ENCODE peak calls at places on chromosomes 5 and 9, in nine cellular contexts. P is glutamatergic neuron, R is AG10803, A is WTC11, D is GM13976, J is fibroblast of the aortic adventitia, G is endothelial cell, O is progenitor cell of endocrine pancreas, V is AG09319. H is an unnamed sample.

GRCh38 chr5:131610198-131611063 is 24.6 kb downstream of the RAPGEF6 start:
- DNase-seq in A (no peak), J (peak; percentile 87), P (no peak), O (no peak), R (peak; percentile 75), V (no peak), D (no peak), G (no peak), H (no peak)

GRCh38 chr5:15425802-15426201 is 74.2 kb upstream of the FBXL7 start:
- DNase-seq in V (no peak), O (no peak), D (no peak), R (peak; percentile 3), J (peak; percentile 8), P (no peak), G (no peak), A (no peak), H (no peak)

GRCh38 chr9:99134893-99135341 is 30.0 kb downstream of the TGFBR1 start:
- DNase-seq in D (no peak), V (peak; percentile 74), O (no peak), R (peak; percentile 87), P (no peak), J (peak; percentile 73), A (no peak), G (no peak), H (no peak)

GRCh38 chr9:93962561-93963440 is 7.6 kb upstream of the BARX1 start:
- DNase-seq in A (peak; percentile 70), P (peak; percentile 79), R (peak; percentile 75), D (peak; percentile 84), G (peak; percentile 76), J (peak; percentile 92), V (peak; percentile 67), O (peak; percentile 65), H (peak; percentile 73)

GRCh38 chr9:128494743-128495124 is 9.8 kb upstream of the GLE1 start:
- DNase-seq in P (no peak), A (no peak), J (no peak), V (no peak), D (no peak), R (no peak), O (no peak), G (no peak), H (no peak)

GRCh38 chr9:117178596-117179111 is 236.2 kb downstream of the ASTN2 start:
- DNase-seq in D (no peak), P (peak; percentile 29), R (no peak), V (no peak), J (no peak), G (no peak), A (no peak), O (no peak), H (no peak)

GRCh38 chr9:69307446-69308216 is 17.4 kb upstream of the ENTREP1 start:
- DNase-seq in R (peak; percentile 87), G (no peak), D (no peak), J (peak; percentile 94), V (no peak), A (peak; percentile 17), O (no peak), P (no peak), H (no peak)

GRCh38 chr5:130323804-130324454 is 419.7 kb downstream of the CHSY3 start:
- DNase-seq in O (no peak), D (peak; percentile 15), J (peak; percentile 87), V (no peak), G (no peak), A (no peak), P (no peak), R (no peak), H (no peak)

GRCh38 chr9:132837501-132838268 is 40.4 kb downstream of the AK8 start:
- DNase-seq in R (no peak), A (no peak), J (no peak), G (no peak), V (no peak), P (no peak), O (no peak), D (no peak), H (no peak)

GRCh38 chr5:99032234-99033013 is 103.6 kb upstream of the CHD1 start:
- DNase-seq in O (no peak), G (peak; percentile 51), P (no peak), R (peak; percentile 78), J (peak; percentile 89), V (peak; percentile 56), D (peak; percentile 39), A (peak; percentile 38), H (peak; percentile 46)

DNA sequence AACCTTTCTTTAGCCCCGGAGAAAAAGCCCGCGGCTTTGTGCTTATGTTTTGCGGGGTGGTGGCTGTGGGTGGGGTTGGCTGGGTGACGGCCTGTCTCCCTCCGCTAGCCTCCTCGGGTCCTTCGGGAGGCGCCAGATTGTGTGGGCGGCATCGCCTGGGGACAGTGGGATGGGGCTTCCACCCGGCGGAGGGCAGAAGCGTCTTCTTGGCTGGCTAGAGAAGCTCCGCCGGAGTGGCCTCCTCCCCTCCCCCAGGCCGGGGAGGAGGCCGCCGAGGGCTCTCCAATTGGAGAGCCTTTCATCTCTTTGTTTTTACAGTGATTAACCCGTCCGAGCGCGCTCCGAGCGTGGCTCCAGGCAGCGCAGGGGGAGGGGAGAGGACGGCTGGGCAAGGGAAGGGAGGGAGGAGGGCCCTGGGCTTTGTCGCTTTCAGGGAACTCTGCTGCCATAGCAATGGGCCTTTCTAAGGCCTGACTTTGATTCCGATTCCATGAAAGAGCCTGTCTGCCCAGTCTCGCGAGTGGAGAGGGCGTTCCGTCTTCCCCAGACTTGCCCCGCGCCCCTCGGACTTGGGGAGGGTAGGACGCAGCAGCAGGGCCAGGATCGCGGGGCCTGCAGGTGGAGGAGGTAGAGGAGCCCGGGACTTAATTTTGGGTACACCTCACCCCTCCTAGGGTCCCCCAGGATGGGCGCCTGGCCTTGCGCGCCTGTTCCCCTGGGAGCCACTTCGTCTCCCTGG is 36.7 kb upstream of the TIFAB start:
- DNase-seq in V (peak; percentile 28), R (peak; percentile 46), J (peak; percentile 61), A (peak; percentile 86), D (peak; percentile 39), G (peak; percentile 52), O (peak; percentile 50), P (peak; percentile 95), H (no peak)
- TF ChIP-seq CTCF in V (no peak), R (no peak), J (no peak), A (no peak), D (no peak), G (no peak), O (no peak), P (no peak), H (no peak)

GRCh38 chr5:154999865-155000264 is 13.7 kb upstream of the KIF4B start:
- DNase-seq in G (no peak), O (no peak), R (no peak), J (no peak), A (no peak), V (no peak), P (no peak), D (no peak), H (no peak)

GRCh38 chr5:155001523-155001922 is 12.0 kb upstream of the KIF4B start:
- DNase-seq in J (no peak), A (no peak), G (no peak), R (no peak), V (no peak), P (no peak), D (no peak), O (no peak), H (no peak)

GRCh38 chr5:155008669-155009068 is 4.9 kb upstream of the KIF4B start:
- DNase-seq in P (no peak), A (no peak), R (no peak), J (peak; percentile 13), G (no peak), O (no peak), D (no peak), V (no peak), H (no peak)

GRCh38 chr5:155004138-155004744 is 9.3 kb upstream of the KIF4B start:
- DNase-seq in R (no peak), P (peak; percentile 25), A (peak; percentile 69), D (no peak), J (peak; percentile 5), G (peak; percentile 5), V (no peak), O (no peak), H (no peak)
- TF ChIP-seq CTCF in R (peak; percentile 49), P (no peak), A (no peak), D (peak; percentile 47), J (peak; percentile 35), G (no peak), V (peak; percentile 28), O (peak; percentile 46), H (no peak)

DNA sequence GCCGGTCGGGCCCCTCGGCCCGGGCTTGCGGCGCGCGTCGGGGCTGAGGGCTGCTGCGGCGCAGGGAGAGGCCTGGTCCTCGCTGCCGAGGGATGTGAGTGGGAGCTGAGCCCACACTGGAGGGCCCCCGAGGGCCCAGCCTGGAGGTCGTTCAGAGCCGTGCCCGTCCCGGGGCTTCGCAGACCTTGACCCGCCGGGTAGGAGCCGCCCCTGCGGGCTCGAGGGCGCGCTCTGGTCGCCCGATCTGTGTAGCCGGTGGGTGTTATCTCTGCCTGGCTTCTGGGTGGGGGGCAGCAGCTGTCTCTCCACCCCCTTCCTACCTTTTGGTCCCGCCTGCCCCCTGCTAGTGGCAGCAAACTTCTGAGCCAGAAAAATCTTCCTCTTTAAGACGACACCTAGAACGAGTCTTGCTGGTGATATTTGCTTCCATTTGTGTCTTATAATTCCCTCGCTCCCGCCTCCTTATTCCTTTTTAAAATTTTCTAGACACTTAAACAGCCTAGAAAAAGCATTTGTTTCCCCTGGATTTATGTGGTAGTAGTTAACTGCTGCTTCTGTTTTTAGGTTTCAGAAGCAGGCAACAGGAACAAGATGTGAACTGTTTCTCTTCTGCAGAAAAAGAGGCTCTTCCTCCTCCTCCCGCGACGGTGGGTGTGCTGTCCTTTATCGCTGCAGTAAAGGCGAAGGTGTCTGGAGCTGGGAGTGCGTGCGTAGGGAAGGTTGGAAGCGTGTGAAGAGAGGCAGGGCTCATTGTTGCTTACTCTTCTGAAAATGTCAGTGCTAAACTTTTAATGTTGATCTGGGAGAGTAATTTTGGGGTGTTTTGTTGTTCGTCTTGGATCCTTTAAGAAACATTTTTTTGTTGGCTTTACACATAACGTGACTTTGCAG is 549 bp downstream of the JAK2 start:
- DNase-seq in V (peak; percentile 8), A (peak; percentile 16), G (peak; percentile 22), P (peak; percentile 33), J (peak; percentile 47), R (peak; percentile 36), D (peak; percentile 18), O (no peak), H (peak; percentile 43)
- TF ChIP-seq CTCF in V (no peak), A (no peak), G (no peak), P (no peak), J (no peak), R (no peak), D (no peak), O (no peak), H (peak; percentile 15)

GRCh38 chr5:2298746-2299145 is 416.0 kb upstream of the IRX4 start:
- DNase-seq in G (no peak), V (no peak), A (no peak), P (no peak), O (no peak), D (no peak), R (no peak), J (no peak), H (no peak)

GRCh38 chr5:2300861-2301610 is 418.3 kb upstream of the IRX4 start:
- DNase-seq in O (no peak), J (no peak), R (no peak), D (no peak), V (no peak), G (no peak), P (no peak), A (no peak), H (no peak)

GRCh38 chr5:2300421-2300820 is 417.7 kb upstream of the IRX4 start:
- DNase-seq in O (no peak), P (no peak), R (no peak), J (no peak), D (no peak), A (no peak), V (no peak), G (no peak), H (no peak)

GRCh38 chr5:2297991-2298390 is 415.3 kb upstream of the IRX4 start:
- DNase-seq in V (no peak), D (no peak), R (no peak), G (no peak), P (no peak), O (no peak), J (no peak), A (no peak), H (no peak)

GRCh38 chr5:2299388-2300220 is 416.9 kb upstream of the IRX4 start:
- DNase-seq in D (no peak), A (peak; percentile 29), V (no peak), P (no peak), R (no peak), G (no peak), O (no peak), J (no peak), H (no peak)
- TF ChIP-seq CTCF in D (no peak), A (no peak), V (no peak), P (no peak), R (no peak), G (no peak), O (peak; percentile 35), J (no peak), H (no peak)